ENCODE peak calls at places on chromosomes 3 and 15, in seven cellular contexts. One of them, this sample, is unnamed. For H3K4me1, the result is how much of the 10 kb centered on the place peaks cover.

GRCh38 chr15:25565470-25566264 is 126.8 kb upstream of the UBE3A start:
- DNase-seq in A549: no peak
- DNase-seq in naive thymus-derived CD4-positive, alpha-beta T cell: no peak
- DNase-seq in pancreas: no peak
- DNase-seq in GM23338: no peak
- DNase-seq in IMR-90: no peak
- DNase-seq in CD8-positive, alpha-beta memory T cell: no peak
- DNase-seq in this sample: no peak

GRCh38 chr3:185527364-185527763 is 25.0 kb downstream of the LIPH start:
- DNase-seq in naive thymus-derived CD4-positive, alpha-beta T cell: no peak
- DNase-seq in pancreas: no peak
- DNase-seq in IMR-90: no peak
- DNase-seq in A549: peak
- DNase-seq in GM23338: no peak
- DNase-seq in CD8-positive, alpha-beta memory T cell: no peak
- DNase-seq in this sample: no peak

GRCh38 chr15:67228286-67228685 is 26.2 kb downstream of the AAGAB start:
- DNase-seq in IMR-90: no peak
- DNase-seq in CD8-positive, alpha-beta memory T cell: no peak
- DNase-seq in A549: no peak
- DNase-seq in naive thymus-derived CD4-positive, alpha-beta T cell: no peak
- DNase-seq in GM23338: no peak
- DNase-seq in pancreas: no peak
- DNase-seq in this sample: no peak

GRCh38 chr3:11734-12133 is 184.8 kb upstream of the CHL1 start:
- DNase-seq in naive thymus-derived CD4-positive, alpha-beta T cell: no peak
- DNase-seq in pancreas: peak
- DNase-seq in IMR-90: no peak
- DNase-seq in A549: peak
- DNase-seq in CD8-positive, alpha-beta memory T cell: no peak
- DNase-seq in GM23338: peak
- DNase-seq in this sample: no peak

GRCh38 chr3:197428117-197428761 is 127.5 kb downstream of the BDH1 start:
- DNase-seq in pancreas: no peak
- DNase-seq in IMR-90: peak
- DNase-seq in A549: peak
- DNase-seq in GM23338: peak
- DNase-seq in naive thymus-derived CD4-positive, alpha-beta T cell: peak
- DNase-seq in CD8-positive, alpha-beta memory T cell: no peak
- DNase-seq in this sample: no peak

GRCh38 chr3:196096382-196096953 is 14.6 kb upstream of the TFRC start:
- DNase-seq in pancreas: no peak
- DNase-seq in IMR-90: no peak
- DNase-seq in GM23338: no peak
- DNase-seq in A549: no peak
- DNase-seq in CD8-positive, alpha-beta memory T cell: no peak
- DNase-seq in naive thymus-derived CD4-positive, alpha-beta T cell: no peak
- DNase-seq in this sample: no peak

GRCh38 chr3:37761043-37761442 is 100.6 kb upstream of the CTDSPL start:
- DNase-seq in GM23338: no peak
- DNase-seq in IMR-90: no peak
- DNase-seq in A549: no peak
- DNase-seq in pancreas: no peak
- DNase-seq in CD8-positive, alpha-beta memory T cell: no peak
- DNase-seq in naive thymus-derived CD4-positive, alpha-beta T cell: no peak
- DNase-seq in this sample: no peak

GRCh38 chr3:53232641-53233377 is 23.0 kb downstream of the TKT start:
- DNase-seq in pancreas: no peak
- DNase-seq in CD8-positive, alpha-beta memory T cell: no peak
- DNase-seq in A549: no peak
- DNase-seq in IMR-90: no peak
- DNase-seq in naive thymus-derived CD4-positive, alpha-beta T cell: no peak
- DNase-seq in GM23338: no peak
- DNase-seq in this sample: no peak

GRCh38 chr15:73941044-73941443 is 14.8 kb downstream of the LOXL1 start:
- DNase-seq in IMR-90: peak
- DNase-seq in pancreas: no peak
- DNase-seq in naive thymus-derived CD4-positive, alpha-beta T cell: no peak
- DNase-seq in A549: peak
- DNase-seq in CD8-positive, alpha-beta memory T cell: no peak
- DNase-seq in GM23338: no peak
- DNase-seq in this sample: no peak

GRCh38 chr3:87437765-87438164 is 161.4 kb upstream of the POU1F1 start:
- DNase-seq in naive thymus-derived CD4-positive, alpha-beta T cell: no peak
- DNase-seq in A549: peak
- DNase-seq in GM23338: no peak
- DNase-seq in CD8-positive, alpha-beta memory T cell: no peak
- DNase-seq in pancreas: no peak
- DNase-seq in IMR-90: no peak
- DNase-seq in this sample: no peak

GRCh38 chr15:75177360-75178071 is 24.2 kb upstream of the C15orf39 start:
- DNase-seq in naive thymus-derived CD4-positive, alpha-beta T cell: no peak
- DNase-seq in IMR-90: no peak
- DNase-seq in CD8-positive, alpha-beta memory T cell: no peak
- DNase-seq in pancreas: no peak
- DNase-seq in A549: no peak
- DNase-seq in GM23338: no peak
- DNase-seq in this sample: no peak

GRCh38 chr15:75179773-75180140 is 21.9 kb upstream of the C15orf39 start:
- DNase-seq in GM23338: no peak
- DNase-seq in IMR-90: no peak
- DNase-seq in naive thymus-derived CD4-positive, alpha-beta T cell: no peak
- DNase-seq in A549: no peak
- DNase-seq in pancreas: no peak
- DNase-seq in CD8-positive, alpha-beta memory T cell: no peak
- DNase-seq in this sample: no peak

GRCh38 chr15:75178171-75178937 is 23.3 kb upstream of the C15orf39 start:
- DNase-seq in CD8-positive, alpha-beta memory T cell: no peak
- DNase-seq in A549: no peak
- DNase-seq in pancreas: no peak
- DNase-seq in IMR-90: no peak
- DNase-seq in naive thymus-derived CD4-positive, alpha-beta T cell: no peak
- DNase-seq in GM23338: peak
- DNase-seq in this sample: no peak

GRCh38 chr15:75181780-75182179 is 19.9 kb upstream of the C15orf39 start:
- DNase-seq in IMR-90: no peak
- DNase-seq in CD8-positive, alpha-beta memory T cell: no peak
- DNase-seq in naive thymus-derived CD4-positive, alpha-beta T cell: no peak
- DNase-seq in A549: no peak
- DNase-seq in GM23338: no peak
- DNase-seq in pancreas: no peak
- DNase-seq in this sample: no peak

GRCh38 chr15:75178938-75179772 is 22.5 kb upstream of the C15orf39 start:
- DNase-seq in GM23338: no peak
- DNase-seq in CD8-positive, alpha-beta memory T cell: no peak
- DNase-seq in IMR-90: no peak
- DNase-seq in A549: no peak
- DNase-seq in naive thymus-derived CD4-positive, alpha-beta T cell: no peak
- DNase-seq in pancreas: no peak
- DNase-seq in this sample: no peak
- H3K4me3 ChIP-seq in GM23338: peak
- H3K4me3 ChIP-seq in CD8-positive, alpha-beta memory T cell: no peak
- H3K4me3 ChIP-seq in IMR-90: no peak
- H3K4me3 ChIP-seq in A549: no peak
- H3K4me3 ChIP-seq in naive thymus-derived CD4-positive, alpha-beta T cell: no peak
- H3K4me3 ChIP-seq in pancreas: peak
- H3K4me3 ChIP-seq in this sample: no peak

GRCh38 chr15:48891229-48891765 is 13.4 kb downstream of the EID1 start:
- DNase-seq in CD8-positive, alpha-beta memory T cell: no peak
- DNase-seq in pancreas: no peak
- DNase-seq in A549: no peak
- DNase-seq in naive thymus-derived CD4-positive, alpha-beta T cell: no peak
- DNase-seq in GM23338: no peak
- DNase-seq in IMR-90: no peak
- DNase-seq in this sample: no peak

GRCh38 chr15:48890375-48890972 is 12.5 kb downstream of the EID1 start:
- DNase-seq in naive thymus-derived CD4-positive, alpha-beta T cell: no peak
- DNase-seq in A549: no peak
- DNase-seq in GM23338: no peak
- DNase-seq in CD8-positive, alpha-beta memory T cell: no peak
- DNase-seq in IMR-90: peak
- DNase-seq in pancreas: no peak
- DNase-seq in this sample: no peak

GRCh38 chr15:48888209-48888608 is 10.3 kb downstream of the EID1 start:
- DNase-seq in GM23338: no peak
- DNase-seq in pancreas: no peak
- DNase-seq in IMR-90: no peak
- DNase-seq in CD8-positive, alpha-beta memory T cell: no peak
- DNase-seq in A549: no peak
- DNase-seq in naive thymus-derived CD4-positive, alpha-beta T cell: peak
- DNase-seq in this sample: no peak

GRCh38 chr15:48888836-48889235 is 10.9 kb downstream of the EID1 start:
- DNase-seq in naive thymus-derived CD4-positive, alpha-beta T cell: no peak
- DNase-seq in IMR-90: no peak
- DNase-seq in pancreas: no peak
- DNase-seq in CD8-positive, alpha-beta memory T cell: no peak
- DNase-seq in GM23338: no peak
- DNase-seq in A549: no peak
- DNase-seq in this sample: no peak

DNA sequence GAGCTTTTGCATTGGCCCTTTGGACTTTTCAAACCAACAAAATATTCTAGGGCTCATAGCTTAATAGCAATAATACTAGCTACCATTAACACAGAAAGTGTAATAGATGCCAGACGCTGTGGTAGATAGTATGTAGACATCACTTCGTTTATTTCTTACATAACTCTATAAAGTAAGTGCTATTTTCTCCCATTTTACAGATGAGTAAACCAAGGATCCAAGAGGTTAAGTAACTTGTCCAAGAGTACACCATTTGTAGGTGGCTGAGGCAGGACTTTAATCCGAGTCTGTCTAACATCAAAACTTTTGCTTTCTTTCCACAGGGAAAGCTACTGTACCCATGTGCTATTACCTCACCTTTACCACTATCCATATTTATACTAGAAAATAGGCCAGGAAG is 12.0 kb downstream of the EID1 start:
- DNase-seq in A549: no peak
- DNase-seq in pancreas: no peak
- DNase-seq in GM23338: no peak
- DNase-seq in CD8-positive, alpha-beta memory T cell: no peak
- DNase-seq in IMR-90: no peak
- DNase-seq in naive thymus-derived CD4-positive, alpha-beta T cell: no peak
- DNase-seq in this sample: no peak
- H3K27ac ChIP-seq in A549: no peak
- H3K27ac ChIP-seq in pancreas: no peak
- H3K27ac ChIP-seq in GM23338: no peak
- H3K27ac ChIP-seq in CD8-positive, alpha-beta memory T cell: no peak
- H3K27ac ChIP-seq in IMR-90: no peak
- H3K27ac ChIP-seq in naive thymus-derived CD4-positive, alpha-beta T cell: no peak
- H3K27ac ChIP-seq in this sample: no peak

GRCh38 chr15:77608774-77609173 is 23.9 kb downstream of the LINGO1 start:
- DNase-seq in pancreas: no peak
- DNase-seq in GM23338: no peak
- DNase-seq in IMR-90: no peak
- DNase-seq in A549: peak
- DNase-seq in CD8-positive, alpha-beta memory T cell: no peak
- DNase-seq in naive thymus-derived CD4-positive, alpha-beta T cell: no peak
- DNase-seq in this sample: no peak
- H3K4me1 ChIP-seq in pancreas: under half
- H3K4me1 ChIP-seq in GM23338: under half
- H3K4me1 ChIP-seq in IMR-90: under half
- H3K4me1 ChIP-seq in A549: under half
- H3K4me1 ChIP-seq in CD8-positive, alpha-beta memory T cell: under half
- H3K4me1 ChIP-seq in naive thymus-derived CD4-positive, alpha-beta T cell: under half
- H3K4me1 ChIP-seq in this sample: under half

GRCh38 chr3:191356586-191357439 is 26.5 kb upstream of the UTS2B start:
- DNase-seq in CD8-positive, alpha-beta memory T cell: no peak
- DNase-seq in GM23338: peak
- DNase-seq in pancreas: no peak
- DNase-seq in A549: peak
- DNase-seq in naive thymus-derived CD4-positive, alpha-beta T cell: no peak
- DNase-seq in IMR-90: peak
- DNase-seq in this sample: no peak
- H3K4me3 ChIP-seq in CD8-positive, alpha-beta memory T cell: no peak
- H3K4me3 ChIP-seq in GM23338: no peak
- H3K4me3 ChIP-seq in pancreas: no peak
- H3K4me3 ChIP-seq in A549: no peak
- H3K4me3 ChIP-seq in naive thymus-derived CD4-positive, alpha-beta T cell: no peak
- H3K4me3 ChIP-seq in IMR-90: no peak
- H3K4me3 ChIP-seq in this sample: no peak

DNA sequence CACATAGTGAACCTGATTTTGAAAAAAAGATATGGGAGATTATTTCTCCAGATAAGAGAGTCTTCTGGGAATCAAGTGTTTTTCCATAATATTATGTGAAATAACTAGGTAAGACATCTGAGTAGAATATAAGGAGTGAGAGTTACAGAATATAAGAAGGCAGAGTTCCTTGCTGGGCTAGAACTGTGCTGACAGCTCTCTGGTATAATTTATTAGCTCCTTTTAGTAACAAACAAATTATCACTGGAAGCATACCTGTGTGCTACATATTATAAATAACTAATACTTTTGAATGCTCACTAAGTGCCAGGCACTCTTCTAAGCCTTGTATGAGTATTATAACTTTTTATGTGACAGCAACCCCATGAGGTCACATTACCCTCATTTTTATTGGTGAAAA is 18.9 kb upstream of the TNFSF10 start:
- DNase-seq in GM23338: no peak
- DNase-seq in A549: no peak
- DNase-seq in IMR-90: no peak
- DNase-seq in pancreas: no peak
- DNase-seq in naive thymus-derived CD4-positive, alpha-beta T cell: no peak
- DNase-seq in CD8-positive, alpha-beta memory T cell: no peak
- DNase-seq in this sample: no peak
- H3K27ac ChIP-seq in GM23338: no peak
- H3K27ac ChIP-seq in A549: peak
- H3K27ac ChIP-seq in IMR-90: no peak
- H3K27ac ChIP-seq in pancreas: no peak
- H3K27ac ChIP-seq in naive thymus-derived CD4-positive, alpha-beta T cell: no peak
- H3K27ac ChIP-seq in CD8-positive, alpha-beta memory T cell: no peak
- H3K27ac ChIP-seq in this sample: no peak

GRCh38 chr3:5052247-5052646 is 69.8 kb upstream of the ARL8B start:
- DNase-seq in GM23338: no peak
- DNase-seq in naive thymus-derived CD4-positive, alpha-beta T cell: no peak
- DNase-seq in A549: no peak
- DNase-seq in CD8-positive, alpha-beta memory T cell: no peak
- DNase-seq in pancreas: no peak
- DNase-seq in IMR-90: no peak
- DNase-seq in this sample: no peak
- H3K4me1 ChIP-seq in GM23338: under half
- H3K4me1 ChIP-seq in naive thymus-derived CD4-positive, alpha-beta T cell: under half
- H3K4me1 ChIP-seq in A549: under half
- H3K4me1 ChIP-seq in CD8-positive, alpha-beta memory T cell: under half
- H3K4me1 ChIP-seq in pancreas: under half
- H3K4me1 ChIP-seq in IMR-90: under half
- H3K4me1 ChIP-seq in this sample: under half

GRCh38 chr3:50238549-50239026 is 2.6 kb downstream of the GNAI2 start:
- DNase-seq in pancreas: peak
- DNase-seq in A549: peak
- DNase-seq in GM23338: no peak
- DNase-seq in IMR-90: no peak
- DNase-seq in CD8-positive, alpha-beta memory T cell: no peak
- DNase-seq in naive thymus-derived CD4-positive, alpha-beta T cell: no peak
- DNase-seq in this sample: no peak
- H3K4me3 ChIP-seq in pancreas: peak
- H3K4me3 ChIP-seq in A549: no peak
- H3K4me3 ChIP-seq in GM23338: peak
- H3K4me3 ChIP-seq in IMR-90: peak
- H3K4me3 ChIP-seq in CD8-positive, alpha-beta memory T cell: peak
- H3K4me3 ChIP-seq in naive thymus-derived CD4-positive, alpha-beta T cell: peak
- H3K4me3 ChIP-seq in this sample: no peak

DNA sequence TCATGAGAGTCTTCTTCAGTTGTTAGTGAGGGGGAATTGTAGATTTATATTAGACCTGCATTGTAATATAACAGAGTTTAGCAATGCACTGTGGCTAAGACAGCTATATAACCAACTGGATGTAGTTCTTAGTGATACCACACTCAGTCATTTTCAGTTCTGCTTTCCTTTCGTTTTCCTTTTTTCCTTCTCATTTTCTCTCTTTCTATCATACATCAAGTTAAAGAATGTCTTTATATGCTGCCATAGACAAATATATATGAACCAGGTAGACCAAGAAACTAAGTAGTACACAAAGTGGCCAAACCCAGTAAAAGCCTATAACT is 43.7 kb upstream of the CD47 start:
- DNase-seq in A549: no peak
- DNase-seq in naive thymus-derived CD4-positive, alpha-beta T cell: no peak
- DNase-seq in IMR-90: no peak
- DNase-seq in CD8-positive, alpha-beta memory T cell: no peak
- DNase-seq in pancreas: no peak
- DNase-seq in GM23338: no peak
- DNase-seq in this sample: no peak
- H3K27ac ChIP-seq in A549: no peak
- H3K27ac ChIP-seq in naive thymus-derived CD4-positive, alpha-beta T cell: peak
- H3K27ac ChIP-seq in IMR-90: no peak
- H3K27ac ChIP-seq in CD8-positive, alpha-beta memory T cell: no peak
- H3K27ac ChIP-seq in pancreas: no peak
- H3K27ac ChIP-seq in GM23338: no peak
- H3K27ac ChIP-seq in this sample: no peak